ENCODE peak calls at places on chromosomes 16 and 17, in nine cellular contexts. T is activated B cell treated with CpG ODN at 0.5 μM for 24 hours; O is CD8-positive, alpha-beta T cell; A is AG10803; H is progenitor cell of endocrine pancreas; Q is AG04449; E is A549; V is CD4-positive, alpha-beta T cell; D is uterus. J is an unnamed sample.
A peak's percentile ranks its signal among the peaks of the same experiment; 100 is the strongest.

GRCh38 chr17:78044280-78044835 is 84.2 kb downstream of the TMC6 start:
- DNase-seq in T (no peak), O (no peak), A (no peak), H (no peak), Q (no peak), E (no peak), V (no peak), D (no peak), J (no peak)

GRCh38 chr16:80066805-80067580 is 466.5 kb upstream of the MAF start:
- DNase-seq in T (no peak), O (no peak), A (no peak), H (no peak), Q (no peak), E (no peak), V (no peak), D (no peak), J (no peak)

GRCh38 chr17:83179378-83179777 is 100.0 kb downstream of the METRNL start:
- DNase-seq in T (no peak), O (no peak), A (no peak), H (no peak), Q (no peak), E (no peak), V (no peak), D (peak; percentile 42), J (no peak)

GRCh38 chr17:62616993-62617893 is 10.2 kb upstream of the MRC2 start:
- DNase-seq in T (no peak), O (no peak), A (no peak), H (peak; percentile 38), Q (no peak), E (no peak), V (no peak), D (no peak), J (no peak)

GRCh38 chr16:23924138-23924537 is 88.4 kb downstream of the PRKCB start:
- DNase-seq in T (no peak), O (no peak), A (no peak), H (no peak), Q (no peak), E (no peak), V (no peak), D (no peak), J (no peak)

GRCh38 chr16:14202697-14203096 is 131.6 kb downstream of the MRTFB start:
- DNase-seq in T (no peak), O (no peak), A (no peak), H (no peak), Q (no peak), E (no peak), V (no peak), D (no peak), J (no peak)

GRCh38 chr17:65371702-65372101 is 189.7 kb downstream of the AXIN2 start:
- DNase-seq in T (no peak), O (no peak), A (no peak), H (no peak), Q (no peak), E (no peak), V (no peak), D (no peak), J (no peak)

GRCh38 chr16:49703494-49703893 is 152.4 kb downstream of the ZNF423 start:
- DNase-seq in T (no peak), O (no peak), A (no peak), H (no peak), Q (no peak), E (no peak), V (no peak), D (no peak), J (no peak)

GRCh38 chr17:47615766-47616424 is 33.8 kb upstream of the KPNB1 start:
- DNase-seq in T (no peak), O (no peak), A (peak; percentile 50), H (no peak), Q (no peak), E (peak; percentile 41), V (peak; percentile 2), D (no peak), J (peak; percentile 7)

GRCh38 chr17:46772013-46772878 is 46.2 kb downstream of the WNT3 start:
- DNase-seq in T (peak; percentile 39), O (no peak), A (peak; percentile 21), H (no peak), Q (no peak), E (peak; percentile 56), V (no peak), D (no peak), J (no peak)

GRCh38 chr17:4588391-4588790 is 4.1 kb downstream of the SMTNL2 start:
- DNase-seq in T (no peak), O (no peak), A (no peak), H (no peak), Q (no peak), E (no peak), V (no peak), D (peak; percentile 41), J (no peak)

GRCh38 chr16:23505942-23506605 is 4.2 kb downstream of the GGA2 start:
- DNase-seq in T (no peak), O (no peak), A (no peak), H (no peak), Q (no peak), E (no peak), V (no peak), D (no peak), J (no peak)

GRCh38 chr17:3695129-3695722 is 729 bp downstream of the P2RX5 start:
- DNase-seq in T (no peak), O (no peak), A (no peak), H (no peak), Q (no peak), E (no peak), V (no peak), D (no peak), J (no peak)

GRCh38 chr17:74972107-74972972 is at the start of gene HID1:
- DNase-seq in T (peak; percentile 69), O (peak; percentile 72), A (no peak), H (peak; percentile 81), Q (no peak), E (peak; percentile 88), V (peak; percentile 78), D (no peak), J (no peak)

GRCh38 chr17:40097931-40098845 is 2.2 kb downstream of the NR1D1 start:
- DNase-seq in T (no peak), O (no peak), A (peak; percentile 75), H (no peak), Q (no peak), E (no peak), V (no peak), D (peak; percentile 77), J (no peak)

GRCh38 chr17:58278661-58279015 is 2.1 kb downstream of the MPO start:
- DNase-seq in T (no peak), O (no peak), A (peak; percentile 9), H (no peak), Q (no peak), E (no peak), V (no peak), D (no peak), J (no peak)

GRCh38 chr16:90027611-90028010 is 8.4 kb upstream of the DBNDD1 start:
- DNase-seq in T (no peak), O (no peak), A (no peak), H (no peak), Q (no peak), E (no peak), V (no peak), D (no peak), J (no peak)

DNA sequence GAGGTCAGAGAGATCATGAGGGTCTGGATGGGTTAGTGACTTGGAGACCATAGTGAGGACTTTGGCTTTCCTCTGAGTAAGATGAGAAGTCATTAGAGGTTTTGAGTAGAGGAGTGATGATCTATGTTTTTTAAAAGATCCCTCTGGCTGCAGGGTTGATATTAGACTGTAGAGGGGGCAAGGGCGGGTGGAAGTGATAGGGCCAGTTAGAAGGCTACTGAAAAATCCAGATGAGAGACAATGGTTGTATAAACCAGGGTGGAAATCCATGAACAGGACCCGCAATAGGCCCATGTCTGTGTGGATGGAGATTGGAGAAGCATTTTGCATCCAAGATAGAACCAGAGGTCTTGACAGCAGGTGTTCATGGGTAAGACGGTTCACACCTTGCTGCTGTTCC is 9.8 kb downstream of the ITGAL start:
- DNase-seq in T (no peak), O (no peak), A (no peak), H (no peak), Q (no peak), E (peak; percentile 28), V (no peak), D (no peak), J (no peak)
- TF ChIP-seq CTCF in T (no peak), O (peak; percentile 37), A (peak; percentile 28), H (no peak), Q (no peak), E (no peak), V (no peak), D (no peak), J (peak; percentile 33)

GRCh38 chr16:56401482-56401881 is 23.9 kb downstream of the AMFR start:
- DNase-seq in T (no peak), O (no peak), A (no peak), H (no peak), Q (no peak), E (peak; percentile 48), V (no peak), D (no peak), J (no peak)
- TF ChIP-seq CTCF in T (no peak), O (no peak), A (peak; percentile 23), H (peak; percentile 39), Q (peak; percentile 6), E (no peak), V (no peak), D (no peak), J (peak; percentile 23)

GRCh38 chr16:10831899-10832886 is 13.6 kb upstream of the TVP23A start:
- DNase-seq in T (no peak), O (no peak), A (no peak), H (no peak), Q (no peak), E (no peak), V (no peak), D (no peak), J (no peak)
- TF ChIP-seq CTCF in T (no peak), O (no peak), A (no peak), H (no peak), Q (no peak), E (no peak), V (no peak), D (no peak), J (no peak)

DNA sequence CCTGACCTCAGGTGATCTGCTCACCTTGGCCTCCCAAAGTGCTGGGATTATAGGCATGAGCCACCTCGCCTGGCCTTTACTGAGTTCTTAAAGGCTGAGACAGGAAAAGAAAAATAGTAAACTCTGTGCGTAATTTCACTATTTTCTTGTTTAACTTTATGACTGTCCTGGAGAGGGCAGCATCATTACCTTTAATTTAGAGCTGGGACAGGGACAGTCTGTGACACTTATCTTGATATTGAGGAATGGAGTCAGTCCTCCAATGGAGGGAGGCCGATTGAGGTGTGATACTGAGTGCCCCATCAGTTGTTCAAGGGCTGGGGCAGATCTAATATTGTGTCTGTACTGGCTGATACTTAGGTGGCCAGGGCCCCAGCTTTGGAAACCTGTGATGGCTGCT is 21.5 kb upstream of the SPN start:
- DNase-seq in T (no peak), O (no peak), A (no peak), H (no peak), Q (no peak), E (no peak), V (no peak), D (no peak), J (no peak)
- TF ChIP-seq CTCF in T (no peak), O (no peak), A (no peak), H (no peak), Q (no peak), E (peak; percentile 16), V (no peak), D (no peak), J (no peak)